ENCODE peak calls at places on chromosomes 11 and 22, in six cellular contexts. C is mucosa of descending colon; M is stimulated activated CD8-positive, alpha-beta memory T cell treated with anti-CD3 and anti-CD28 coated beads, Interleukin-15, amount 100 ng/mL, for 4 hours; P is fibroblast of pulmonary artery; U is neural progenitor cell; B is H9. S is an unnamed sample.

GRCh38 chr22:19766506-19767426 is 6.2 kb downstream of the TBX1 start:
- DNase-seq in C (peak; percentile 70), M (peak; percentile 19), P (no peak), U (peak; percentile 56), B (peak; percentile 68), S (no peak)

GRCh38 chr11:61041755-61042518 is 60.4 kb upstream of the CD5 start:
- DNase-seq in C (peak; percentile 84), M (peak; percentile 64), P (peak; percentile 32), U (peak; percentile 77), B (peak; percentile 62), S (no peak)

GRCh38 chr22:32776397-32776796 is 25.1 kb upstream of the TIMP3 start:
- DNase-seq in C (no peak), M (no peak), P (no peak), U (no peak), B (no peak), S (no peak)

GRCh38 chr11:65911682-65912568 is 6.9 kb downstream of the C11orf68 start:
- DNase-seq in C (no peak), M (no peak), P (peak; percentile 80), U (peak; percentile 67), B (peak; percentile 79), S (no peak)

GRCh38 chr11:87840786-87841185 is 334.5 kb downstream of the RAB38 start:
- DNase-seq in C (no peak), M (no peak), P (no peak), U (no peak), B (no peak), S (no peak)

GRCh38 chr11:61065955-61066638 is 36.2 kb upstream of the CD5 start:
- DNase-seq in C (no peak), M (no peak), P (no peak), U (no peak), B (peak; percentile 20), S (no peak)

GRCh38 chr22:23243006-23243573 is 62.8 kb downstream of the BCR start:
- DNase-seq in C (peak; percentile 34), M (peak; percentile 59), P (no peak), U (peak; percentile 86), B (peak; percentile 88), S (no peak)

GRCh38 chr11:76657139-76657823 is 13.3 kb downstream of the LRRC32 start:
- DNase-seq in C (no peak), M (no peak), P (no peak), U (no peak), B (peak; percentile 30), S (no peak)

GRCh38 chr22:49419661-49420060 is 408.0 kb downstream of the BRD1 start:
- DNase-seq in C (no peak), M (no peak), P (no peak), U (no peak), B (no peak), S (no peak)

GRCh38 chr11:90639687-90640086 is 416.8 kb upstream of the CHORDC1 start:
- DNase-seq in C (no peak), M (no peak), P (peak; percentile 9), U (no peak), B (no peak), S (no peak)

S was measured in GM18507.